ENCODE peak calls at places on chromosome 22, in eight cellular contexts. C, I, N, F, S, R, H and W are unnamed samples. For H3K27me3, the result is how much of the 10 kb centered on the place peaks cover.

GRCh38 chr22:23670378-23671295 is 20.2 kb upstream of the RGL4 start:
- DNase-seq in C (no peak), I (no peak), N (no peak), F (no peak), S (no peak), R (no peak), H (no peak), W (no peak)

GRCh38 chr22:17920145-17920605 is 104.2 kb downstream of the MICAL3 start:
- DNase-seq in C (no peak), I (peak), N (peak), F (peak), S (peak), R (no peak), H (no peak), W (peak)

GRCh38 chr22:49789289-49790141 is 38.2 kb downstream of the BRD1 start:
- DNase-seq in C (no peak), I (peak), N (peak), F (no peak), S (peak), R (no peak), H (peak), W (no peak)

GRCh38 chr22:30308518-30309230 is 18.1 kb downstream of the TBC1D10A start:
- DNase-seq in C (no peak), I (no peak), N (peak), F (no peak), S (no peak), R (no peak), H (no peak), W (no peak)

GRCh38 chr22:41367680-41368542 is 13.8 kb upstream of the TEF start:
- DNase-seq in C (no peak), I (no peak), N (no peak), F (peak), S (peak), R (no peak), H (no peak), W (no peak)

GRCh38 chr22:33247758-33248157 is 189.6 kb upstream of the SYN3 start:
- DNase-seq in C (no peak), I (no peak), N (no peak), F (no peak), S (no peak), R (no peak), H (no peak), W (no peak)

GRCh38 chr22:31284756-31285155 is 7.5 kb downstream of the PIK3IP1 start:
- DNase-seq in C (no peak), I (no peak), N (no peak), F (peak), S (no peak), R (no peak), H (no peak), W (no peak)

GRCh38 chr22:20402960-20403778 is 9.2 kb downstream of the ZNF74 start:
- DNase-seq in C (no peak), I (no peak), N (no peak), F (no peak), S (no peak), R (no peak), H (no peak), W (no peak)

GRCh38 chr22:38872831-38873248 is 824 bp upstream of the CBX6 start:
- DNase-seq in C (no peak), I (peak), N (peak), F (peak), S (peak), R (no peak), H (no peak), W (no peak)

GRCh38 chr22:49747130-49747529 is 80.5 kb downstream of the BRD1 start:
- DNase-seq in C (no peak), I (no peak), N (no peak), F (no peak), S (no peak), R (no peak), H (no peak), W (no peak)

GRCh38 chr22:49936018-49936972 is 17.9 kb downstream of the CRELD2 start:
- DNase-seq in C (peak), I (peak), N (peak), F (peak), S (peak), R (peak), H (peak), W (peak)

GRCh38 chr22:18998998-18999397 is 62.9 kb upstream of the PRODH start:
- DNase-seq in C (no peak), I (peak), N (no peak), F (peak), S (no peak), R (no peak), H (no peak), W (no peak)

GRCh38 chr22:26894766-26895485 is 237.5 kb downstream of the MIAT start:
- DNase-seq in C (no peak), I (no peak), N (peak), F (no peak), S (no peak), R (no peak), H (no peak), W (no peak)

GRCh38 chr22:20552450-20552894 is 45.1 kb downstream of the MED15 start:
- DNase-seq in C (no peak), I (no peak), N (peak), F (no peak), S (peak), R (no peak), H (no peak), W (no peak)

GRCh38 chr22:45242778-45243191 is 2.1 kb upstream of the KIAA0930 start:
- DNase-seq in C (no peak), I (peak), N (no peak), F (no peak), S (no peak), R (no peak), H (no peak), W (no peak)

GRCh38 chr22:49713003-49713402 is 114.7 kb downstream of the BRD1 start:
- DNase-seq in C (no peak), I (no peak), N (no peak), F (no peak), S (no peak), R (no peak), H (no peak), W (no peak)

GRCh38 chr22:24486501-24486921 is 8.6 kb upstream of the UPB1 start:
- DNase-seq in C (no peak), I (no peak), N (peak), F (no peak), S (no peak), R (no peak), H (no peak), W (no peak)

GRCh38 chr22:21055880-21056319 is 10.2 kb downstream of the LRRC74B start:
- DNase-seq in C (no peak), I (peak), N (no peak), F (no peak), S (no peak), R (no peak), H (no peak), W (no peak)

GRCh38 chr22:23398701-23399366 is 181.3 kb downstream of the IGLL1 start:
- DNase-seq in C (no peak), I (peak), N (no peak), F (no peak), S (peak), R (no peak), H (no peak), W (no peak)

GRCh38 chr22:50627452-50627913 is 469 bp downstream of the ARSA start:
- DNase-seq in C (no peak), I (peak), N (no peak), F (peak), S (no peak), R (no peak), H (no peak), W (peak)

GRCh38 chr22:23047742-23048141 is 22.6 kb upstream of the GNAZ start:
- DNase-seq in C (no peak), I (no peak), N (no peak), F (no peak), S (no peak), R (no peak), H (no peak), W (no peak)

GRCh38 chr22:30314918-30315317 is 11.8 kb downstream of the TBC1D10A start:
- DNase-seq in C (no peak), I (peak), N (no peak), F (no peak), S (no peak), R (peak), H (no peak), W (no peak)

GRCh38 chr22:32721328-32722180 is 80.0 kb upstream of the TIMP3 start:
- DNase-seq in C (no peak), I (no peak), N (no peak), F (no peak), S (no peak), R (no peak), H (no peak), W (no peak)

GRCh38 chr22:22144858-22145257 is 99.7 kb upstream of the VPREB1 start:
- DNase-seq in C (no peak), I (no peak), N (peak), F (no peak), S (no peak), R (no peak), H (no peak), W (no peak)

GRCh38 chr22:19498154-19498865 is 18.6 kb downstream of the CDC45 start:
- DNase-seq in C (no peak), I (no peak), N (no peak), F (no peak), S (no peak), R (no peak), H (no peak), W (no peak)

GRCh38 chr22:27474711-27475547 is 326.6 kb downstream of the MN1 start:
- DNase-seq in C (no peak), I (peak), N (peak), F (no peak), S (peak), R (no peak), H (no peak), W (no peak)

GRCh38 chr22:45478108-45478771 is 24.4 kb upstream of the FBLN1 start:
- DNase-seq in C (no peak), I (no peak), N (peak), F (no peak), S (peak), R (no peak), H (no peak), W (no peak)

GRCh38 chr22:30877662-30878515 is 90.7 kb downstream of the MORC2 start:
- DNase-seq in C (no peak), I (no peak), N (no peak), F (no peak), S (no peak), R (no peak), H (no peak), W (no peak)

GRCh38 chr22:21823740-21824438 is 43.6 kb downstream of the MAPK1 start:
- DNase-seq in C (no peak), I (no peak), N (no peak), F (no peak), S (no peak), R (no peak), H (no peak), W (no peak)

GRCh38 chr22:22167791-22168189 is 76.8 kb upstream of the VPREB1 start:
- DNase-seq in C (no peak), I (no peak), N (no peak), F (no peak), S (no peak), R (no peak), H (no peak), W (no peak)

GRCh38 chr22:31943976-31944699 is at the start of gene YWHAH:
- DNase-seq in C (peak), I (peak), N (peak), F (peak), S (peak), R (peak), H (peak), W (peak)

GRCh38 chr22:26751217-26751616 is 93.8 kb downstream of the MIAT start:
- DNase-seq in C (no peak), I (peak), N (no peak), F (peak), S (no peak), R (no peak), H (no peak), W (no peak)

GRCh38 chr22:27130949-27131745 is 473.8 kb downstream of the MIAT start:
- DNase-seq in C (no peak), I (no peak), N (no peak), F (no peak), S (no peak), R (no peak), H (no peak), W (no peak)

GRCh38 chr22:27381960-27382742 is 419.4 kb downstream of the MN1 start:
- DNase-seq in C (no peak), I (peak), N (no peak), F (peak), S (no peak), R (no peak), H (no peak), W (no peak)

GRCh38 chr22:32164084-32164894 is 5.2 kb upstream of the C22orf42 start:
- DNase-seq in C (no peak), I (no peak), N (no peak), F (peak), S (no peak), R (no peak), H (no peak), W (no peak)

GRCh38 chr22:33785283-33785991 is 134.8 kb downstream of the LARGE1 start:
- DNase-seq in C (no peak), I (no peak), N (peak), F (no peak), S (no peak), R (no peak), H (no peak), W (no peak)

GRCh38 chr22:25054943-25055511 is 102.5 kb downstream of the KIAA1671 start:
- DNase-seq in C (no peak), I (no peak), N (no peak), F (no peak), S (no peak), R (no peak), H (no peak), W (peak)

DNA sequence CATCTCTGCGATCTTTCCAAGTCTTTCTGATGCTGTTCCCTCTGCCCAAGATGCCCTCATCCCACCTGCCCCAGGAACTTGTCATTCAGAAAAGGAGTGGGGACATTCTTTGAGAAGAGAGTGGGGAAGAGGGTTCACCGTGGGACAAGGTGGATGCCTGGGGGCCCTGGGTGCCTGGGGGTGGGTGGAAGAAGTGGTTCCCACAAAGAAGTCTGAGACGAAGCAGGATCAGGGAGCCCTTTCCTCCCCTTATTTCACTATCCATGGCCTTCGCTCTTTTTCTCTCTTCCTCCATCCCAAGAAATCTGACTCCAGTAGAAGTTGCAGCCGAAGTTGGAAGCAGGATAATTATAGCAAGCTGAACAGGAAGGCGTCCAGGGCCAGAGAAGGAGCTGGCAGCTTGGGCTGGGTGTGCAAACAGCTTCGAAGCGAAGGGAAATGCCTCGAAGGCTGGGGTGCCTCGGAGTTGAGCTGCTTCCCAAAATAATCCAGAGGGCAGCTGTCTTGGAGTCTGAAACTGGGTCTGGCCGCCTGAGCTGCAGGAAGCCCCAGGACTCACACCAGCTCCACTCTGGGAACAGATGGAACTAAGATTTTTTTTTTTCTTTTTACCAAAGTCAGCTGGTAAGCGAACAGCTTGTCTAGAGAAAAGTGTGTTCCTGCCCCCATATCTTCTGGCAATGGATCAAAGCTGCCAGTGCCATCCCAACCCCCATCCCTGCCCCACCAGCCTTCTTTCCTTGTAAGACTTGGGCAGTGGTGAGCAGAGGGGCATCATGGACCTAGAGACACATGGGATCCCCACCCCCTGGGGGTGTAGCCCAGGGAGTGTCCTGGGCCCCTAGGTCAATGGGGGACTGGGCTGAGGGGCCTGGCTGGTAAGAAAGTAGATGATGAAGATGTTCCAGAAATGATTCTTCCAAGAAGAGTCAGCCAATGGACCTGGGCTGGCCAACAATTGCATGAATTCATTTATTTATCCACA is 31.5 kb downstream of the PARVG start:
- DNase-seq in C (no peak), I (no peak), N (peak), F (no peak), S (no peak), R (no peak), H (no peak), W (no peak)
- H3K27ac ChIP-seq in C (peak), I (no peak), N (no peak), F (no peak), S (no peak), R (no peak), H (no peak), W (no peak)

GRCh38 chr22:35537252-35537651 is 3.4 kb upstream of the RASD2 start:
- DNase-seq in C (no peak), I (no peak), N (no peak), F (no peak), S (no peak), R (no peak), H (no peak), W (no peak)

GRCh38 chr22:35540600-35541253 is at the start of gene RASD2:
- DNase-seq in C (no peak), I (peak), N (no peak), F (peak), S (peak), R (peak), H (no peak), W (peak)

GRCh38 chr22:35539487-35539886 is 1.1 kb upstream of the RASD2 start:
- DNase-seq in C (no peak), I (no peak), N (no peak), F (no peak), S (no peak), R (no peak), H (no peak), W (no peak)

GRCh38 chr22:35539910-35540599 is 576 bp upstream of the RASD2 start:
- DNase-seq in C (no peak), I (peak), N (no peak), F (peak), S (peak), R (peak), H (peak), W (peak)

GRCh38 chr22:35538801-35539321 is 1.8 kb upstream of the RASD2 start:
- DNase-seq in C (no peak), I (peak), N (no peak), F (peak), S (no peak), R (no peak), H (no peak), W (peak)
- H3K27me3 ChIP-seq in C (under half), I (under half), N (under half), F (half or more), S (under half), R (under half), H (under half), W (under half)

GRCh38 chr22:28856095-28856455 is 27.3 kb upstream of the ZNRF3 start:
- DNase-seq in C (no peak), I (no peak), N (no peak), F (no peak), S (no peak), R (no peak), H (no peak), W (no peak)
- H3K27ac ChIP-seq in C (no peak), I (no peak), N (no peak), F (no peak), S (no peak), R (no peak), H (no peak), W (no peak)

GRCh38 chr22:42450862-42451261 is 18.7 kb upstream of the NFAM1 start:
- DNase-seq in C (no peak), I (no peak), N (no peak), F (no peak), S (no peak), R (no peak), H (no peak), W (no peak)

GRCh38 chr22:42451499-42452145 is 19.4 kb upstream of the NFAM1 start:
- DNase-seq in C (no peak), I (no peak), N (no peak), F (no peak), S (no peak), R (no peak), H (no peak), W (no peak)

GRCh38 chr22:42452456-42452855 is 20.3 kb upstream of the NFAM1 start:
- DNase-seq in C (no peak), I (no peak), N (no peak), F (no peak), S (no peak), R (no peak), H (no peak), W (no peak)

DNA sequence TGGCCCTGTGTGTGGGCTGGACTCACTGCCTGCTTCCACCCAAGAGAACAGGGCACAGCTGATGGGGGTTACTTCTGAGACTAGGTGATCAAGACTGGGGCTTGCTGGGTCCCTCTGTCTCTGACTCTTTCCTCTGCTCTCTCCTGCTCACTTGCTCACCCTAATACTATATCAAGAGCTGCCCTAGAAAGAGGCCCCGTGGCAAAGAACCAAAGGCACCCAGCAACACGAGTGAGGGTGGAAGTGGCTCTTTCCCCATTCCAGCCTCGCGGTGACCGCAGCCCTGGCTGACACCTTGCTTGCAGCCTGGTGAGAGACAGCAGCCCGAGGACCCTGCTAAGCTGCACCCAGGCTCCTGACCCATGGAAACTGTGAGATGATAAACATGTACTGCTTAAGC is 20.7 kb upstream of the NFAM1 start:
- DNase-seq in C (no peak), I (no peak), N (no peak), F (no peak), S (no peak), R (no peak), H (no peak), W (no peak)
- H3K27me3 ChIP-seq in C (under half), I (under half), N (under half), F (under half), S (under half), R (under half), H (under half), W (under half)

GRCh38 chr22:35717572-35717971 is at the start of gene APOL5:
- DNase-seq in C (no peak), I (no peak), N (no peak), F (no peak), S (no peak), R (no peak), H (no peak), W (no peak)

GRCh38 chr22:35721954-35722353 is 4.3 kb downstream of the APOL5 start:
- DNase-seq in C (no peak), I (no peak), N (no peak), F (no peak), S (no peak), R (no peak), H (no peak), W (no peak)

DNA sequence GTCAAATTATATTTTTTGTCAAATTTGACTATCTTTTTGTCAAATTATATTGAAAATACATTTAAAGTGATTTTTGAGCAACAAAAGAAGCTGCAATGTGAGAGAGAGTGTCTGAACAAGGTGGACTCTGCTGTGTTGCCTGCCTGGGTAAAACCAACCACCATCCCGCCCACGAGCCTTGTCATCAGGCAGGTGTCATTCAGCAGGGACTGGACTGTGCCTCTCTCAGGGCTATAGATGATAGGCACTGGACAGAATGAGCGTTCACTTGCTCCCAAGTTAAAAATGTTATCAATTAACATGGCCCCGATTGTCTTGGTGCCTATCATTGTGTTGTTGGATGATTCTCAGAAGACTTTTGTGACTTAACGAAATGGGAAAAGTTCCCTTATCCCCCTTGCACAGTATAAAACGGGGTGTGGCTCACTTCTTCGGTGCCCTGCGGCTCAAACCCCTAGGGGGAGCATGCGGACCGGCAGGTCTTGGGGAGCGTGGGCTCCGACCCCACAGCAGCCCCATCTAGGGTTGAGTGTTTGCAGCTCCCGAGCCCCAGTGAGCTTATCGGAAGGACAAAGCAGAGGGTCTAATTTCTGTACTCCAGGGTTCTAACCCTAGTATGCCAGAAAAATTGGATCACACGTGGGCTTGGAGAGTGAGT is 1.7 kb downstream of the APOL5 start:
- DNase-seq in C (no peak), I (no peak), N (no peak), F (no peak), S (no peak), R (no peak), H (no peak), W (no peak)
- H3K27ac ChIP-seq in C (no peak), I (no peak), N (no peak), F (no peak), S (no peak), R (no peak), H (no peak), W (no peak)